ENCODE peak calls at places on chromosomes 13 and 19, in six cellular contexts. X is PC-3; V is lung; I is right cardiac atrium; N is body of pancreas; Q is CD8-positive, alpha-beta T cell. O is an unnamed sample.
A peak's percentile ranks its signal among the peaks of the same experiment; 100 is the strongest.

GRCh38 chr19:40750035-40750284 is 317 bp downstream of the ACTMAP start:
- ATAC-seq in X (no peak), V (no peak), I (no peak), N (no peak), Q (no peak), O (no peak)

GRCh38 chr19:42108527-42109389 is 23.5 kb downstream of the POU2F2 start:
- ATAC-seq in X (peak; percentile 68), V (peak; percentile 75), I (peak; percentile 80), N (peak; percentile 96), Q (peak; percentile 99), O (peak; percentile 71)

GRCh38 chr19:892243-892996 is 567 bp downstream of the MED16 start:
- ATAC-seq in X (peak; percentile 47), V (peak; percentile 55), I (peak; percentile 66), N (peak; percentile 51), Q (peak; percentile 35), O (peak; percentile 50)

GRCh38 chr19:31339405-31339804 is 9.8 kb downstream of the TSHZ3 start:
- ATAC-seq in X (no peak), V (no peak), I (peak; percentile 47), N (no peak), Q (no peak), O (no peak)

GRCh38 chr19:15169541-15170285 is 31.1 kb downstream of the NOTCH3 start:
- ATAC-seq in X (no peak), V (no peak), I (no peak), N (no peak), Q (no peak), O (no peak)

GRCh38 chr13:58792854-58793253 is 1161.3 kb downstream of the PCDH17 start:
- ATAC-seq in X (no peak), V (no peak), I (peak; percentile 79), N (no peak), Q (no peak), O (no peak)

GRCh38 chr13:27401210-27401609 is 23.2 kb upstream of the GTF3A start:
- ATAC-seq in X (peak; percentile 87), V (no peak), I (peak; percentile 70), N (no peak), Q (no peak), O (no peak)

GRCh38 chr19:6334490-6335285 is 1.3 kb upstream of the ACER1 start:
- ATAC-seq in X (no peak), V (no peak), I (no peak), N (no peak), Q (no peak), O (no peak)

GRCh38 chr13:107834717-107835116 is 380.6 kb downstream of the LIG4 start:
- ATAC-seq in X (no peak), V (no peak), I (no peak), N (no peak), Q (no peak), O (no peak)

GRCh38 chr19:31503211-31503610 is 154.0 kb upstream of the TSHZ3 start:
- ATAC-seq in X (no peak), V (no peak), I (no peak), N (no peak), Q (no peak), O (no peak)

GRCh38 chr13:75329723-75330122 is 152.2 kb downstream of the TBC1D4 start:
- ATAC-seq in X (no peak), V (no peak), I (no peak), N (no peak), Q (no peak), O (no peak)

GRCh38 chr19:22901431-22902130 is 69.5 kb downstream of the ZNF723 start:
- ATAC-seq in X (no peak), V (no peak), I (no peak), N (no peak), Q (no peak), O (no peak)

GRCh38 chr19:50723735-50724521 is 764 bp downstream of the CLEC11A start:
- ATAC-seq in X (no peak), V (no peak), I (no peak), N (no peak), Q (no peak), O (no peak)

GRCh38 chr13:72920097-72920496 is 138.2 kb downstream of the PIBF1 start:
- ATAC-seq in X (no peak), V (no peak), I (peak; percentile 83), N (peak; percentile 77), Q (no peak), O (no peak)

GRCh38 chr13:35731471-35731870 is 255.0 kb upstream of the MAB21L1 start:
- ATAC-seq in X (no peak), V (no peak), I (no peak), N (no peak), Q (no peak), O (no peak)

GRCh38 chr19:33290956-33291622 is 11.2 kb downstream of the CEBPA start:
- ATAC-seq in X (peak; percentile 74), V (peak; percentile 51), I (no peak), N (no peak), Q (no peak), O (no peak)

GRCh38 chr19:41297628-41298326 is 12.2 kb upstream of the CCDC97 start:
- ATAC-seq in X (no peak), V (no peak), I (peak; percentile 50), N (no peak), Q (peak; percentile 14), O (peak; percentile 36)

GRCh38 chr13:24224232-24224680 is 63.7 kb downstream of the SPATA13 start:
- ATAC-seq in X (no peak), V (no peak), I (peak; percentile 8), N (no peak), Q (no peak), O (no peak)

GRCh38 chr13:83531022-83531421 is 351.3 kb downstream of the SLITRK1 start:
- ATAC-seq in X (no peak), V (no peak), I (no peak), N (no peak), Q (no peak), O (no peak)

GRCh38 chr19:10919352-10920287 is 8.8 kb downstream of the YIPF2 start:
- ATAC-seq in X (no peak), V (no peak), I (peak; percentile 8), N (peak; percentile 74), Q (no peak), O (no peak)

GRCh38 chr19:48922548-48923490 is 10.7 kb upstream of the DHDH start:
- ATAC-seq in X (no peak), V (no peak), I (peak; percentile 4), N (no peak), Q (no peak), O (no peak)

GRCh38 chr19:30059741-30060140 is 117.7 kb downstream of the URI1 start:
- ATAC-seq in X (no peak), V (no peak), I (no peak), N (no peak), Q (no peak), O (no peak)
- H3K4me1 ChIP-seq in X (no peaks in the 10 kb centered on the region), V (no peaks in the 10 kb centered on the region), I (no peaks in the 10 kb centered on the region), N (no peaks in the 10 kb centered on the region), Q (no peaks in the 10 kb centered on the region), O (no peaks in the 10 kb centered on the region)

GRCh38 chr13:98556417-98556816 is 20.5 kb downstream of the STK24 start:
- ATAC-seq in X (no peak), V (no peak), I (no peak), N (no peak), Q (no peak), O (no peak)

GRCh38 chr13:98563071-98563470 is 13.8 kb downstream of the STK24 start:
- ATAC-seq in X (no peak), V (no peak), I (no peak), N (no peak), Q (peak; percentile 71), O (no peak)

GRCh38 chr13:98556968-98557591 is 19.8 kb downstream of the STK24 start:
- ATAC-seq in X (peak; percentile 37), V (no peak), I (peak; percentile 21), N (peak; percentile 73), Q (peak; percentile 55), O (no peak)

GRCh38 chr13:98557934-98558630 is 18.8 kb downstream of the STK24 start:
- ATAC-seq in X (no peak), V (no peak), I (no peak), N (no peak), Q (no peak), O (no peak)
- H3K4me1 ChIP-seq in X (peaks cover 7% of the 10 kb centered on the region), V (peaks cover 21% of the 10 kb centered on the region), I (peaks cover 26% of the 10 kb centered on the region), N (peaks cover 33% of the 10 kb centered on the region), Q (peaks cover 40% of the 10 kb centered on the region), O (no peaks in the 10 kb centered on the region)

GRCh38 chr19:13053761-13054604 is 48.7 kb downstream of the LYL1 start:
- ATAC-seq in X (peak; percentile 57), V (peak; percentile 42), I (peak; percentile 83), N (peak; percentile 82), Q (no peak), O (peak; percentile 69)
- H3K4me1 ChIP-seq in X (peaks cover 79% of the 10 kb centered on the region), V (peaks cover 15% of the 10 kb centered on the region), I (peaks cover 61% of the 10 kb centered on the region), N (peaks cover 84% of the 10 kb centered on the region), Q (peaks cover 7% of the 10 kb centered on the region), O (peaks cover 47% of the 10 kb centered on the region)

GRCh38 chr13:110327036-110327790 is 20.1 kb downstream of the COL4A2 start:
- ATAC-seq in X (no peak), V (no peak), I (peak; percentile 16), N (peak; percentile 82), Q (no peak), O (no peak)
- H3K4me1 ChIP-seq in X (peaks cover 13% of the 10 kb centered on the region), V (peaks cover 26% of the 10 kb centered on the region), I (peaks cover 23% of the 10 kb centered on the region), N (peaks cover 14% of the 10 kb centered on the region), Q (no peaks in the 10 kb centered on the region), O (peaks cover 100% of the 10 kb centered on the region)

DNA sequence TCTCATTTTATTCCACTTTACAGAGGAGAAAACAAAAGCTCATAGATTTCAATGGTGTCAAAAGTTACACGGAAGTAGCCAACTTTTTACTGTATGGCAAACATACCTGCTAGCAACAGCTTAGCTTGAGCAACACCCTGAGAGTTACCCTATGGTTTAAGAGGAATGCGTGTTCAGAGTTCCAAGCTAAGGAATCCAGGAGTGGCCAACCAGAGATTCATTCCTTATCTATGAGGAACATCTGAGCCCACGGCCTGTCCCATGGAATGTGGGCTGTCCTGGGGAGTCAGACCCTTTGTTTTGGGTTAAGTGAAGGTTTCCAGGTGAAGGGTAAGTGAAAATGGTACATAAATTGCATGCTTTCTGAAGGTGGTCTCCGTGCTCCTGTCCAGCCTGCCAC is 67.5 kb downstream of the STARD13 start:
- ATAC-seq in X (peak; percentile 83), V (no peak), I (no peak), N (no peak), Q (no peak), O (no peak)
- H3K4me1 ChIP-seq in X (peaks cover 28% of the 10 kb centered on the region), V (peaks cover 46% of the 10 kb centered on the region), I (peaks cover 21% of the 10 kb centered on the region), N (peaks cover 33% of the 10 kb centered on the region), Q (no peaks in the 10 kb centered on the region), O (peaks cover 9% of the 10 kb centered on the region)